ENCODE peak calls at places on chromosome 18, in eight cellular contexts. Z is hepatocyte, O is PC-3, T is GM23338, F is HCT116, Y is SK-N-SH, S is neural progenitor cell, V is MM.1S. R is an unnamed sample. For H3K27me3, the result is how much of the 10 kb centered on the place peaks cover.

GRCh38 chr18:56003009-56003408 is 415.0 kb upstream of the TCF4 start:
- DNase-seq in Z (no peak), O (no peak), T (no peak), F (no peak), Y (no peak), S (peak), V (no peak), R (no peak)

GRCh38 chr18:11981633-11982366 is 493 bp downstream of the IMPA2 start:
- DNase-seq in Z (peak), O (peak), T (peak), F (no peak), Y (no peak), S (peak), V (peak), R (peak)

GRCh38 chr18:48847807-48848486 is 102.8 kb downstream of the SMAD7 start:
- DNase-seq in Z (no peak), O (no peak), T (no peak), F (no peak), Y (no peak), S (peak), V (no peak), R (no peak)

GRCh38 chr18:57819671-57820460 is 16.8 kb upstream of the ATP8B1 start:
- DNase-seq in Z (peak), O (peak), T (peak), F (peak), Y (peak), S (no peak), V (no peak), R (peak)

GRCh38 chr18:75207298-75208054 is 1.5 kb downstream of the PTGR3 start:
- DNase-seq in Z (no peak), O (peak), T (no peak), F (no peak), Y (no peak), S (peak), V (no peak), R (peak)

GRCh38 chr18:43442571-43442970 is 165.3 kb upstream of the SYT4 start:
- DNase-seq in Z (no peak), O (no peak), T (no peak), F (no peak), Y (no peak), S (no peak), V (no peak), R (peak)

GRCh38 chr18:8610442-8610801 is 1.2 kb downstream of the RAB12 start:
- DNase-seq in Z (peak), O (peak), T (no peak), F (no peak), Y (peak), S (peak), V (peak), R (peak)

GRCh38 chr18:7980136-7980535 is 413.0 kb downstream of the PTPRM start:
- DNase-seq in Z (no peak), O (peak), T (peak), F (peak), Y (no peak), S (peak), V (no peak), R (no peak)

GRCh38 chr18:56576826-56577573 is 61.4 kb downstream of the TXNL1 start:
- DNase-seq in Z (peak), O (peak), T (no peak), F (no peak), Y (no peak), S (no peak), V (no peak), R (no peak)

GRCh38 chr18:45416168-45416567 is 199.1 kb upstream of the SLC14A2 start:
- DNase-seq in Z (peak), O (no peak), T (peak), F (no peak), Y (peak), S (peak), V (no peak), R (no peak)

GRCh38 chr18:51149605-51150429 is 47.7 kb downstream of the MEX3C start:
- DNase-seq in Z (peak), O (peak), T (no peak), F (no peak), Y (no peak), S (no peak), V (no peak), R (peak)

GRCh38 chr18:49016648-49017539 is 66.1 kb upstream of the SMAD7 start:
- DNase-seq in Z (peak), O (peak), T (peak), F (peak), Y (peak), S (peak), V (no peak), R (peak)

GRCh38 chr18:26764584-26764983 is 100.9 kb downstream of the AQP4 start:
- DNase-seq in Z (no peak), O (peak), T (no peak), F (no peak), Y (peak), S (no peak), V (no peak), R (no peak)

GRCh38 chr18:50183556-50183955 is 11.4 kb downstream of the MYO5B start:
- DNase-seq in Z (no peak), O (peak), T (peak), F (peak), Y (no peak), S (no peak), V (no peak), R (peak)

GRCh38 chr18:48472610-48473009 is 63.4 kb upstream of the ZBTB7C start:
- DNase-seq in Z (no peak), O (no peak), T (no peak), F (no peak), Y (no peak), S (no peak), V (no peak), R (peak)

GRCh38 chr18:70293166-70293565 is 4.3 kb downstream of the SOCS6 start:
- DNase-seq in Z (peak), O (peak), T (no peak), F (no peak), Y (no peak), S (no peak), V (no peak), R (no peak)

GRCh38 chr18:57943723-57944122 is 100.3 kb upstream of the NEDD4L start:
- DNase-seq in Z (no peak), O (peak), T (no peak), F (no peak), Y (no peak), S (peak), V (peak), R (peak)

GRCh38 chr18:11522992-11523391 is 86.4 kb upstream of the SLC35G4 start:
- DNase-seq in Z (no peak), O (no peak), T (no peak), F (no peak), Y (no peak), S (no peak), V (no peak), R (no peak)

GRCh38 chr18:67652296-67652695 is 135.8 kb upstream of the DSEL start:
- DNase-seq in Z (no peak), O (no peak), T (no peak), F (no peak), Y (peak), S (no peak), V (no peak), R (no peak)

GRCh38 chr18:57523171-57523956 is 63.1 kb downstream of the FECH start:
- DNase-seq in Z (no peak), O (no peak), T (no peak), F (no peak), Y (no peak), S (no peak), V (peak), R (no peak)

GRCh38 chr18:80154293-80154692 is 45.2 kb downstream of the ADNP2 start:
- DNase-seq in Z (no peak), O (peak), T (peak), F (no peak), Y (no peak), S (peak), V (no peak), R (peak)

GRCh38 chr18:37403100-37403781 is 162.4 kb downstream of the CELF4 start:
- DNase-seq in Z (peak), O (peak), T (no peak), F (no peak), Y (no peak), S (no peak), V (peak), R (peak)

GRCh38 chr18:40877096-40877495 is 1077.9 kb upstream of the PIK3C3 start:
- DNase-seq in Z (no peak), O (peak), T (no peak), F (no peak), Y (no peak), S (no peak), V (no peak), R (peak)

GRCh38 chr18:3541549-3542386 is 91.8 kb downstream of the TGIF1 start:
- DNase-seq in Z (no peak), O (peak), T (no peak), F (no peak), Y (no peak), S (no peak), V (no peak), R (no peak)

GRCh38 chr18:51668632-51669031 is 471.2 kb upstream of the MEX3C start:
- DNase-seq in Z (no peak), O (no peak), T (peak), F (no peak), Y (no peak), S (peak), V (peak), R (no peak)

GRCh38 chr18:10134204-10134603 is 220.4 kb downstream of the VAPA start:
- DNase-seq in Z (no peak), O (no peak), T (no peak), F (no peak), Y (no peak), S (no peak), V (no peak), R (no peak)

GRCh38 chr18:44895176-44895798 is 214.6 kb downstream of the SETBP1 start:
- DNase-seq in Z (peak), O (peak), T (no peak), F (no peak), Y (peak), S (no peak), V (peak), R (peak)

GRCh38 chr18:5627756-5628511 is 84.1 kb upstream of the EPB41L3 start:
- DNase-seq in Z (peak), O (no peak), T (peak), F (no peak), Y (no peak), S (no peak), V (no peak), R (no peak)

GRCh38 chr18:34631567-34631966 is 78.5 kb upstream of the DTNA start:
- DNase-seq in Z (no peak), O (peak), T (no peak), F (no peak), Y (no peak), S (no peak), V (no peak), R (no peak)

GRCh38 chr18:51447351-51447896 is 249.9 kb upstream of the MEX3C start:
- DNase-seq in Z (peak), O (no peak), T (peak), F (no peak), Y (no peak), S (no peak), V (peak), R (no peak)

GRCh38 chr18:71797554-71797953 is 746.6 kb downstream of the CBLN2 start:
- DNase-seq in Z (no peak), O (no peak), T (no peak), F (no peak), Y (no peak), S (no peak), V (no peak), R (no peak)

GRCh38 chr18:22563098-22563707 is 145.5 kb upstream of the CTAGE1 start:
- DNase-seq in Z (peak), O (peak), T (peak), F (peak), Y (peak), S (peak), V (peak), R (peak)

GRCh38 chr18:8287184-8287885 is 321.9 kb upstream of the RAB12 start:
- DNase-seq in Z (no peak), O (no peak), T (no peak), F (no peak), Y (no peak), S (no peak), V (no peak), R (no peak)

GRCh38 chr18:45871655-45872054 is 46.2 kb downstream of the SIGLEC15 start:
- DNase-seq in Z (no peak), O (peak), T (no peak), F (no peak), Y (no peak), S (no peak), V (no peak), R (peak)

GRCh38 chr18:11002277-11002676 is 147.1 kb downstream of the PIEZO2 start:
- DNase-seq in Z (no peak), O (no peak), T (no peak), F (no peak), Y (no peak), S (no peak), V (no peak), R (no peak)

GRCh38 chr18:55478301-55478660 is 109.7 kb downstream of the TCF4 start:
- DNase-seq in Z (no peak), O (no peak), T (no peak), F (no peak), Y (no peak), S (no peak), V (no peak), R (no peak)

GRCh38 chr18:73340135-73340934 is 472.5 kb upstream of the NETO1 start:
- DNase-seq in Z (no peak), O (peak), T (no peak), F (no peak), Y (no peak), S (no peak), V (peak), R (peak)

GRCh38 chr18:29737190-29737589 is 1305.4 kb downstream of the DSC3 start:
- DNase-seq in Z (no peak), O (no peak), T (no peak), F (no peak), Y (no peak), S (no peak), V (no peak), R (no peak)

GRCh38 chr18:29737620-29738019 is 1304.9 kb downstream of the DSC3 start:
- DNase-seq in Z (no peak), O (no peak), T (no peak), F (no peak), Y (no peak), S (no peak), V (no peak), R (no peak)

DNA sequence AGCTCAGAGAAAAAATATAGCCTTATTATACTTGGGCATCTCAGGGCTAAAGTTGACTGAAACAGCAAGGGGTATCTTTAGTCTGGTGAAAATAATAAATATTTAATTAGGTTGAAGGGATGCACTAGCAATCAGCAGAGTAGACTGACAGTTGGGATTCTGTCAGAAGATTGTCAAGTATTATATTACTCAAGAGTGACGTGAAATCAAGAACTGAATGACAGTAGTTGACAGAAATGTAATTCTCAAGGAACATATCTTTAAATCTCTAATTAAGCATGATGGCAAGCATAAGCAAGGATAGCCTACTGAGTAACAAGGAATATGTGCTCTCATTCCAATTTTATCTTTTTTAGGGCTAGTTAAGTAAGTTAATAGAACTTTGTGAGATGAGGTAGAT is 1301.1 kb downstream of the DSC3 start:
- DNase-seq in Z (no peak), O (no peak), T (no peak), F (no peak), Y (no peak), S (no peak), V (no peak), R (no peak)
- TF ChIP-seq EZH2phosphoT487 in Z (no peak), O (no peak), T (no peak), F (no peak), Y (no peak), S (no peak), V (no peak), R (no peak)

DNA sequence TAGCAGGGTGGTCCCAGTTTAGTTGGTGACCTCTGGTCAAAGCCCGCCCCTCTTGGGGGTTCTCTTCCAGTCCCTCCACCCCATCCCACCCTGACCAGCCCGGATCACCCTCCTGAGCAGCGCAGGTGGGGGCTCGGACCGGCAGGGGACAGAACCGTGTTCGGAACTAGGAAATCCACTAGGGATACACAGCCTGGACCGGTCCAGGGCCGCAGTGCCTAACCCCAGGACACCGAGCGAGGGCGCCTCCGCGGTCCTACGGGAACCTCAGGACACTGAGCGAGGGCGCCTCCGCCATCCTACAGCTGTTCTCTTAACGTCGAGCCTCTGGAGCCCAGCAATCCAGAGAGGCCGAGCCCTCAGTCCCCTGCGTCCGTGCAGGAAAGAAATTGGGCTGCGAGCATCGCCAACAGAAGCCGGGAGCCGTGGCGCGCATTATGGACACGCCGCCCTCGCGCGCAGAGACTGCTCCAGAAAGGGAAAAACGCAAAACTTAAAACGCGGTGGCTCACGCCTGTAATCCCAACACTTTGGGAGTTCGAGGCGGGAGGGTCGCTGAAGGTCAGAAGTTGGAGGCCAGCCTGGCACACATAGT is 8.5 kb downstream of the RAX start:
- DNase-seq in Z (no peak), O (no peak), T (peak), F (no peak), Y (peak), S (peak), V (no peak), R (no peak)
- H3K27me3 ChIP-seq in Z (half or more), O (half or more), T (half or more), F (under half), Y (half or more), S (half or more), V (under half), R (half or more)

GRCh38 chr18:31325051-31325450 is 7.1 kb downstream of the DSG1 start:
- DNase-seq in Z (peak), O (peak), T (no peak), F (no peak), Y (no peak), S (no peak), V (no peak), R (peak)

GRCh38 chr18:31329787-31330438 is 12.0 kb downstream of the DSG1 start:
- DNase-seq in Z (no peak), O (no peak), T (peak), F (no peak), Y (no peak), S (no peak), V (no peak), R (no peak)
- H3K4me3 ChIP-seq in Z (no peak), O (no peak), T (peak), F (no peak), Y (no peak), S (no peak), V (no peak), R (no peak)

GRCh38 chr18:63346471-63347183 is 20.4 kb downstream of the KDSR start:
- DNase-seq in Z (no peak), O (no peak), T (no peak), F (no peak), Y (no peak), S (no peak), V (no peak), R (no peak)

GRCh38 chr18:63344263-63344662 is 22.7 kb downstream of the KDSR start:
- DNase-seq in Z (no peak), O (no peak), T (no peak), F (no peak), Y (no peak), S (no peak), V (no peak), R (no peak)

GRCh38 chr18:63348508-63349136 is 18.4 kb downstream of the KDSR start:
- DNase-seq in Z (no peak), O (no peak), T (no peak), F (no peak), Y (no peak), S (no peak), V (peak), R (no peak)

GRCh38 chr18:63344918-63345317 is 22.1 kb downstream of the KDSR start:
- DNase-seq in Z (no peak), O (no peak), T (no peak), F (no peak), Y (no peak), S (no peak), V (no peak), R (no peak)

DNA sequence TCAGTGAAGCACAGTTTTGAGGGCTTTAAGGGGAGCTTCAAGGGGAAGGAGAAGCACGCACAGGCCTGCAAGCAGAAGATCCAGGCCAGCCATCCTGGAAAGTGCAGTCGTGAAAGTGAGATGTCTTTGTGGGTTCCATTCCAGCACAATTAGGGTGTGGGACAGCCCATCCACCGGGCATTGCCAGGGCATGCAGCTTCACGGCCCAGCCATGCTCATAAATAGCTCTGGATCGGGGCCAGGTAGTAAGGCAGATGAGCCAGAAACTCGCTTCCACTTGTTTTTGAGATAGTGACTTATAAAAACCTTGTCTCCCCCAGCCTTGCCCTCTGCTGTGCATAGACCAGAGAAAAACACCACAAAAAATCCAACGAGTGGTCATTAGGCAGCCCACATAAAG is 21.0 kb downstream of the KDSR start:
- DNase-seq in Z (peak), O (no peak), T (no peak), F (no peak), Y (no peak), S (no peak), V (no peak), R (peak)
- TF ChIP-seq EZH2phosphoT487 in Z (no peak), O (no peak), T (no peak), F (no peak), Y (no peak), S (no peak), V (no peak), R (no peak)

GRCh38 chr18:460791-461190 is 39.7 kb downstream of the COLEC12 start:
- DNase-seq in Z (no peak), O (no peak), T (no peak), F (no peak), Y (no peak), S (no peak), V (no peak), R (no peak)

GRCh38 chr18:458016-458415 is 42.5 kb downstream of the COLEC12 start:
- DNase-seq in Z (no peak), O (no peak), T (no peak), F (no peak), Y (no peak), S (no peak), V (no peak), R (no peak)

GRCh38 chr18:461762-462161 is 38.7 kb downstream of the COLEC12 start:
- DNase-seq in Z (no peak), O (no peak), T (no peak), F (no peak), Y (no peak), S (no peak), V (no peak), R (no peak)

GRCh38 chr18:460302-460701 is 40.2 kb downstream of the COLEC12 start:
- DNase-seq in Z (no peak), O (no peak), T (no peak), F (no peak), Y (no peak), S (no peak), V (no peak), R (no peak)

GRCh38 chr18:459801-460200 is 40.7 kb downstream of the COLEC12 start:
- DNase-seq in Z (no peak), O (no peak), T (no peak), F (no peak), Y (no peak), S (no peak), V (no peak), R (no peak)
- H3K27me3 ChIP-seq in Z (under half), O (half or more), T (under half), F (under half), Y (under half), S (under half), V (under half), R (under half)

DNA sequence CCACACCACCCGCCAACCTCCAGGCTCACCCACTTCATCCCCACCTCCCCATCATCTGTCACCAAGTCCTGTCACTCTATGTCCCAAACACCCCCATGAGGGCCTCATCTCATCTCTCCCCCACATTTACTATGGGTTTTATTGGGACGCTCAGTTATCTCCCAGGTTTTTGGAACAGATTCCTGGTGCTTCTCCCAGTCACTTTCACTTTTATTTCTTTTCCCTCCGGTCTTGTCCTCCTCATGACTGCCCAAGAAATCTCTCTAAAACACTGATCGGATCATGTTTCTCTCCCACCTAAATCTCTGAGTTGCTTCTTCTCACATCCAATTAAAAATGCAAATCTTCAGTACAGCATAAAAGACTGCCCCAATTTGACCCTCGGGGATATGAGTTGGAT is 273.1 kb downstream of the PHLPP1 start:
- DNase-seq in Z (no peak), O (no peak), T (no peak), F (no peak), Y (no peak), S (no peak), V (no peak), R (no peak)
- H3K4me3 ChIP-seq in Z (no peak), O (no peak), T (no peak), F (no peak), Y (no peak), S (no peak), V (no peak), R (no peak)